ENCODE peak calls at places on chromosomes 13 and 19, in seven cellular contexts. Z, M, S, N, X, L and V are unnamed samples.

GRCh38 chr13:34108396-34108795 is 290.4 kb downstream of the RFC3 start:
- DNase-seq in L (no peak), X (no peak), N (no peak), M (no peak), S (no peak), Z (no peak), V (no peak)

GRCh38 chr19:50565984-50566903 is 2.0 kb downstream of the LRRC4B start:
- DNase-seq in S (no peak), N (no peak), Z (no peak), L (no peak), M (no peak), X (no peak), V (no peak)

GRCh38 chr19:2176336-2176994 is 12.7 kb downstream of the DOT1L start:
- DNase-seq in X (peak), S (no peak), N (no peak), M (no peak), Z (no peak), L (no peak), V (no peak)

GRCh38 chr13:27981006-27981708 is 7.3 kb downstream of the URAD start:
- DNase-seq in M (no peak), Z (no peak), L (no peak), X (no peak), N (no peak), S (no peak), V (no peak)

GRCh38 chr13:20901668-20902437 is 693 bp downstream of the XPO4 start:
- DNase-seq in M (no peak), S (peak), L (peak), Z (no peak), X (peak), N (peak), V (peak)

GRCh38 chr19:49111218-49111998 is 2.8 kb upstream of the LIN7B start:
- DNase-seq in N (no peak), X (no peak), Z (no peak), L (no peak), S (no peak), M (no peak), V (no peak)

GRCh38 chr13:109156181-109156935 is 526.9 kb downstream of the MYO16 start:
- DNase-seq in L (peak), N (no peak), S (no peak), M (no peak), Z (peak), X (no peak), V (no peak)

GRCh38 chr19:1929051-1929742 is 11.8 kb upstream of the CSNK1G2 start:
- DNase-seq in N (no peak), S (peak), Z (peak), M (peak), L (peak), X (peak), V (peak)

GRCh38 chr19:55423225-55423967 is 15.8 kb upstream of the UBE2S start:
- DNase-seq in M (no peak), X (no peak), N (no peak), S (no peak), Z (no peak), L (no peak), V (no peak)

GRCh38 chr19:35590875-35591274 is 4.9 kb downstream of the PMIS2 start:
- DNase-seq in N (no peak), X (no peak), Z (no peak), S (no peak), M (no peak), L (no peak), V (no peak)